ENCODE peak calls at places on chromosomes 16 and 17, in five cellular contexts. A is mammary epithelial cell, Z is neuronal stem cell, M is PC-9, H is upper lobe of right lung. L is an unnamed sample.

GRCh38 chr17:37558299-37558698 is 50.9 kb downstream of the SYNRG start:
- DNase-seq in H (no peak), Z (no peak), M (no peak), A (no peak), L (no peak)

GRCh38 chr17:50203589-50204345 is 2.3 kb upstream of the COL1A1 start:
- DNase-seq in A (no peak), M (no peak), H (no peak), Z (no peak), L (peak; percentile 71)

GRCh38 chr17:31197991-31198390 is 99.0 kb downstream of the OMG start:
- DNase-seq in Z (no peak), A (peak; percentile 76), M (peak; percentile 36), H (no peak), L (no peak)

GRCh38 chr16:968620-969019 is 2.2 kb downstream of the LMF1 start:
- DNase-seq in M (no peak), H (no peak), A (no peak), Z (no peak), L (no peak)

GRCh38 chr16:66662445-66663194 is 33.9 kb downstream of the CMTM4 start:
- DNase-seq in H (no peak), M (no peak), Z (no peak), A (peak; percentile 24), L (peak; percentile 12)

GRCh38 chr16:57588821-57589220 is 39.6 kb upstream of the ADGRG1 start:
- DNase-seq in A (no peak), Z (no peak), M (no peak), H (no peak), L (no peak)

GRCh38 chr17:83124871-83125514 is 45.6 kb downstream of the METRNL start:
- DNase-seq in A (no peak), M (no peak), Z (no peak), H (peak; percentile 57), L (no peak)

GRCh38 chr16:52812945-52813556 is 239.6 kb downstream of the CHD9NB start:
- DNase-seq in Z (no peak), A (peak; percentile 83), H (no peak), M (no peak), L (peak; percentile 80)

GRCh38 chr16:10078541-10078949 is 103.7 kb downstream of the GRIN2A start:
- DNase-seq in H (no peak), M (no peak), Z (peak; percentile 23), A (no peak), L (no peak)

GRCh38 chr17:12457493-12457892 is 208.2 kb upstream of the MYOCD start:
- DNase-seq in H (no peak), M (no peak), A (no peak), Z (no peak), L (peak; percentile 5)

GRCh38 chr16:69131749-69132423 is 502 bp downstream of the CHTF8 start:
- DNase-seq in A (peak; percentile 76), Z (peak; percentile 81), M (peak; percentile 54), H (peak; percentile 90), L (peak; percentile 50)

GRCh38 chr17:73228748-73229236 is 32.9 kb downstream of the CPSF4L start:
- DNase-seq in A (peak; percentile 79), Z (no peak), H (no peak), M (peak; percentile 77), L (peak; percentile 67)

GRCh38 chr17:2635241-2635640 is 41.8 kb downstream of the PAFAH1B1 start:
- DNase-seq in M (no peak), H (no peak), A (no peak), Z (no peak), L (no peak)

GRCh38 chr16:6206080-6206479 is 1108.5 kb upstream of the EEF2KMT start:
- DNase-seq in M (no peak), Z (no peak), H (no peak), A (no peak), L (no peak)

GRCh38 chr16:2486645-2487516 is 12.0 kb downstream of the TBC1D24 start:
- DNase-seq in M (no peak), H (peak; percentile 88), A (no peak), Z (no peak), L (no peak)

GRCh38 chr17:66691644-66692500 is 143.0 kb upstream of the CACNG5 start:
- DNase-seq in Z (no peak), H (no peak), A (no peak), M (peak; percentile 93), L (peak; percentile 69)
- H3K27ac ChIP-seq in Z (no peak overlapping the region), H (no peak overlapping the region), A (no peak overlapping the region), M (peak overlapping the region; percentile 84), L (peak overlapping the region; percentile 25)

GRCh38 chr17:47653442-47653841 is 3.7 kb downstream of the KPNB1 start:
- DNase-seq in A (no peak), H (no peak), M (no peak), Z (no peak), L (no peak)

GRCh38 chr17:47649972-47650524 is 329 bp downstream of the KPNB1 start:
- DNase-seq in M (peak; percentile 43), Z (peak; percentile 67), H (peak; percentile 81), A (no peak), L (no peak)

GRCh38 chr17:47652570-47652969 is 2.9 kb downstream of the KPNB1 start:
- DNase-seq in M (no peak), A (no peak), H (no peak), Z (no peak), L (no peak)

GRCh38 chr17:47650525-47651522 is 1.1 kb downstream of the KPNB1 start:
- DNase-seq in A (peak; percentile 98), H (peak; percentile 98), Z (peak; percentile 96), M (peak; percentile 86), L (peak; percentile 99)

GRCh38 chr17:47651704-47652103 is 2.0 kb downstream of the KPNB1 start:
- DNase-seq in H (no peak), Z (no peak), M (no peak), A (no peak), L (no peak)
- H3K4me3 ChIP-seq in H (no peak overlapping the region), Z (peak overlapping the region; percentile 62), M (peak overlapping the region; percentile 98), A (no peak overlapping the region), L (no peak overlapping the region)

DNA sequence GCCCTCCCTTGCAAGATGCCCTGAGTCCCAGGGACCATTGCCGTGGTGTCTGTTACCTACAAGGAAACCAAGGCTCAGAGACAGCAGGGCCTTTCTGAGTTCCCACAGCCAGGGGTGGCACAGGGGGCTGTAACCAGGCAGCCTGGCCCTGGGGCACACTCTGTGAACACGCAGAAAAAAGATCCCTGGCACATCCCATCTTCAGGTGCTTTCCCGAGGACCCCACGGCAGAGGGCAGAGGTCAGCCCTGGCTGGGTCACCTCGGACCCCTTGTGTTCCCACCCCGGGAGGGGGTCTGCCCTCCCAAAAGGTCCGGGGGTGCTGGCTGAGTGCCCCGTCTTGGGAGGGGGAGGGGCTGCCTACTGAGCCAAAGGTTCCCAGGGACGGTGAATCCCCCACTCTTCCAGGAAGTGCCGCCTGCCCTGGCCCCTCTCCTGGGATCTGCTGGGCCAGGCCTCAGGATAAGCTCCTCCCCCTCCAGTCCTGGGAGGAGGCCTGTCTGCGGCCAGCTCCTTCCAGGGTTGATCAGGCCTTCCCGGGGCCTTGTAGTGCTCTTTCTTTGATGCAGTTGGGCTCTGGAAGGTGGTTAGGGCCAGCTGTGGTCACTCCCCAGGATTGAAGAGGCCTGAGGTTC is 8.1 kb downstream of the GLIS2 start:
- DNase-seq in M (no peak), Z (no peak), A (no peak), H (peak; percentile 81), L (no peak)
- H3K27ac ChIP-seq in M (no peak overlapping the region), Z (no peak overlapping the region), A (no peak overlapping the region), H (peak overlapping the region; percentile 83), L (no peak overlapping the region)

DNA sequence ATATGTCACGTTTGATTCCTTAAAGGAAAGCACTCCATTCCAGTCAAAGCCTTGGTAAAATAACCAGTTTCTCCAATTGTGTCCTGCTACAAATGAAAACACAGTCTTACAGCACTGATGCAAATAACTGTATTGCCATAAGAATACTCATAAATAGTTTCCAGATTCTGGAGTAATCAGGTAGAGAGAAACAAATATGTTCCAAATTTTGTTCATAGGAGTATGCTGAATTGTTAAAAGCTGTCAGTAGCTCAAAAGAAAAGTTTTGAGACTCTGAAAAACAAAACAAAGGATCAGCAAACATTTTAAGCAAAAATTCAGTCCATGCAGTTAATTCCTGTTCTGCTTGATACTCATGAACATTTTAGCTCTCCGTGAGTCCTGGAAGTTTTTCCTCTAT is 7.8 kb downstream of the DHRS7B start:
- DNase-seq in Z (no peak), H (no peak), M (no peak), A (no peak), L (no peak)
- H3K4me3 ChIP-seq in Z (no peak overlapping the region), H (no peak overlapping the region), M (no peak overlapping the region), A (no peak overlapping the region), L (no peak overlapping the region)

DNA sequence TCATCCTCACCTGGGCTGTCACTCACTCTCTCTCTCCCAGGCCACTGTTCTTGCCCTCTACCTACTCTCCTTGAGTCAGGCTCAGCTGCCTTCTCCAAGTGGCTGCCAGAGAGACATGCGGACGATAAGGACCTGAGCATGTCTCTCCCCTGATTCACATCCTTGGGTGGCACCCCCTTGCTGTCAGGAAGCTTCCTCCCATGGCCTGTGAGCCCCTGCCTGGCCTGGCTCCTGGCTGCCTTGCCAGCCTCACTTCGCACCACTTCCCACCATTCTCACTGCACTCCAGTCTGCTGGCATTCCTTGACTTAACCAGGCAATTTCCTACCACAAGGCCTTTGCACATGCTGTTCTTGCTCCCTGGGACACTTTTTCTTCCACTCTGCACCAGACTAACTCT is 2.7 kb upstream of the ALDH3A1 start:
- DNase-seq in M (peak; percentile 58), Z (no peak), A (peak; percentile 66), H (peak; percentile 49), L (no peak)
- H3K27ac ChIP-seq in M (peak overlapping the region; percentile 100), Z (no peak overlapping the region), A (peak overlapping the region; percentile 18), H (no peak overlapping the region), L (no peak overlapping the region)

DNA sequence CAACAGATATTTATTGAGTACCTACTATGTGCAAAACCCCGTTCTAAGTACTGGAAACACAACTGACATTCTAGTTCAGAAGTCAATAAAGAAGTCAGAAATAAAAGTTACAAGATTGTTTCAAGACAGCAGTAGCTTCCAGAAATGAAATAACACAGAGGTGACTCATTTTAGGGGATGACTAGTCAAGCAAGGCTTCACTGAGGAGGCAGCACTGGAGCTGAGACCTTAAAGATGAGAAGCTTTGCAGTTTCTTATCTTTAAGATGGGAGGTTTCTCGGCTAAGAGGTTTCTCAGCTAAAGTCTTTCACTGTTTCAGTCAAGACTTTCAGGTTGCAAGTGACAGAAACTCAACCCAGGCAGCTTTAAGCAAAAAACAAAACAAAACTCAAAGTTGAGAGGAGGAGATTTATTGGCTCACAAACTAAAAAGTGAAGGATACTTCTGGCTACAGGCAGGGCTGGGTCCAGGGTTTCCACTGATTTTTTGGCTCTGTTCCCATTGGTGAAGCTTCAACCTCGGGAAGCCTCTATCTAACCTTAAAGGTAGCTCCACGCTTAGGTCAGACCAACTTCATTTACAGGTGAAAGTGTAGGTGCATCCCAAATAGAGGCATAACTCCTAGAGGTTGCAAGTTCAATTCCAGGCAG is 7.4 kb upstream of the MMP2 start:
- DNase-seq in Z (no peak), H (no peak), A (peak; percentile 77), M (peak; percentile 92), L (peak; percentile 81)
- H3K4me3 ChIP-seq in Z (no peak overlapping the region), H (no peak overlapping the region), A (no peak overlapping the region), M (peak overlapping the region; percentile 22), L (no peak overlapping the region)

DNA sequence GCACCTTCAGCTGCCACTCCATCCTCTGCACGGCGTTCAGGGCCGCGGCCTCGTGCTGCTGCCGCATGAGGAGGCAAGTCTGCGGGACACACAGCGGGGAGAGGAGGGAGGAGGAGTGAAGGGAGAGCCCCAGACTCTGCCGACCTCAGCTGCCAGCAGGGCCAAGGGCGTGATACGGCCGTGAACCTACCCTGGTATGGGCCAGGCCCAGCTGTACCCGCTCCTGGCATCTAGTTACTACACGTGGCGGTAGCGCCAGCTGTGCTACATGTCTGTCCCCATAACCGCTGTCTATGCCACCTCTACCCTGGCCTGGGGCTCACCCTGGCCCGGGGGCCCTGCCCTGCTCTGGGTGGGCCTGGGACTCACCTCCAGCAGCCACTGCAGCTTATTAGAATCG is 51.1 kb downstream of the ZNF778 start:
- DNase-seq in Z (no peak), M (no peak), H (no peak), A (no peak), L (no peak)
- H3K27ac ChIP-seq in Z (no peak overlapping the region), M (no peak overlapping the region), H (no peak overlapping the region), A (no peak overlapping the region), L (no peak overlapping the region)